ENCODE peak calls at places on chromosome 16, in nine cellular contexts. Q is B cell, E is heart right ventricle, T is 8988T, B is activated T-cell treated with anti-CD3 and anti-CD28 coated beads for 4 hours, S is AG10803, N is left ventricle myocardium inferior, L is substantia nigra, Y is NCI-H1436. K is an unnamed sample.

GRCh38 chr16:1428511-1428910 is 2.4 kb upstream of the PERCC1 start:
- DNase-seq in Y (no peak), N (no peak), T (peak), E (no peak), L (no peak), Q (peak), S (no peak), B (no peak), K (no peak)

GRCh38 chr16:4214215-4214621 is 27.7 kb downstream of the SRL start:
- DNase-seq in Q (no peak), L (no peak), Y (no peak), N (no peak), S (peak), E (no peak), T (no peak), B (no peak), K (no peak)

GRCh38 chr16:7086842-7087616 is 245.6 kb upstream of the RBFOX1 start:
- DNase-seq in B (no peak), L (peak), T (no peak), Q (no peak), S (no peak), Y (peak), N (peak), E (peak), K (no peak)

GRCh38 chr16:81436381-81436780 is 8.2 kb upstream of the CMIP start:
- DNase-seq in T (no peak), Y (no peak), B (no peak), L (no peak), S (no peak), E (no peak), N (no peak), Q (no peak), K (no peak)

GRCh38 chr16:23132921-23133532 is 16.2 kb downstream of the USP31 start:
- DNase-seq in L (no peak), Q (no peak), S (peak), T (no peak), B (no peak), Y (no peak), N (peak), E (peak), K (no peak)

GRCh38 chr16:66925322-66925840 is at the start of gene RRAD:
- DNase-seq in N (peak), L (no peak), B (no peak), T (no peak), S (peak), Y (no peak), Q (peak), E (peak), K (no peak)

GRCh38 chr16:79656537-79657115 is 56.1 kb upstream of the MAF start:
- DNase-seq in L (no peak), Q (no peak), T (no peak), Y (peak), N (no peak), B (no peak), S (no peak), E (no peak), K (no peak)

GRCh38 chr16:1979271-1980025 is 1.8 kb downstream of the NOXO1 start:
- DNase-seq in L (no peak), N (no peak), Q (peak), Y (peak), T (no peak), B (no peak), E (no peak), S (no peak), K (no peak)

GRCh38 chr16:84833542-84834402 is 14.0 kb downstream of the CRISPLD2 start:
- DNase-seq in L (no peak), Q (no peak), Y (no peak), T (no peak), S (no peak), B (no peak), N (no peak), E (no peak), K (no peak)

GRCh38 chr16:50697881-50698767 is 4.7 kb downstream of the NOD2 start:
- DNase-seq in E (peak), L (no peak), N (no peak), S (peak), B (no peak), Y (no peak), Q (peak), T (no peak), K (no peak)

GRCh38 chr16:86555763-86556130 is 712 bp upstream of the MTHFSD start:
- DNase-seq in B (no peak), L (no peak), E (no peak), Y (no peak), Q (no peak), S (no peak), T (no peak), N (no peak), K (no peak)

GRCh38 chr16:705748-706188 is at the start of gene FBXL16:
- DNase-seq in E (no peak), T (peak), L (no peak), Q (no peak), B (no peak), Y (peak), N (no peak), S (no peak), K (no peak)

GRCh38 chr16:85330694-85331188 is 218.5 kb upstream of the CIBAR2 start:
- DNase-seq in T (peak), N (no peak), E (no peak), Q (peak), B (no peak), L (no peak), Y (peak), S (peak), K (no peak)

GRCh38 chr16:85531516-85531915 is 81.6 kb upstream of the GSE1 start:
- DNase-seq in N (no peak), Q (no peak), S (no peak), E (peak), T (no peak), B (no peak), L (no peak), Y (no peak), K (no peak)

GRCh38 chr16:2842340-2843000 is 12.4 kb downstream of the ZG16B start:
- DNase-seq in S (no peak), L (peak), E (peak), T (peak), B (peak), Q (no peak), Y (no peak), N (peak), K (no peak)

GRCh38 chr16:10923146-10923649 is 19.1 kb downstream of the DEXI start:
- DNase-seq in L (no peak), Y (no peak), B (no peak), E (no peak), S (no peak), N (no peak), T (no peak), Q (no peak), K (no peak)

GRCh38 chr16:27462846-27463682 is 61.1 kb downstream of the IL21R start:
- DNase-seq in Q (no peak), T (no peak), B (no peak), Y (no peak), L (no peak), N (no peak), E (no peak), S (no peak), K (no peak)

GRCh38 chr16:27301236-27301861 is 12.4 kb upstream of the IL4R start:
- DNase-seq in B (no peak), E (no peak), S (no peak), Q (no peak), N (no peak), T (no peak), Y (no peak), L (no peak), K (no peak)

GRCh38 chr16:1741553-1742165 is 29.7 kb downstream of the NME3 start:
- DNase-seq in Q (no peak), Y (no peak), L (no peak), T (no peak), S (no peak), E (no peak), N (no peak), B (no peak), K (no peak)

GRCh38 chr16:89467382-89467781 is 23.0 kb downstream of the ANKRD11 start:
- DNase-seq in Y (no peak), Q (no peak), E (no peak), L (no peak), N (no peak), B (no peak), S (no peak), T (no peak), K (no peak)

GRCh38 chr16:84461029-84461415 is 43.4 kb downstream of the MEAK7 start:
- DNase-seq in Q (no peak), Y (no peak), T (no peak), E (no peak), S (no peak), N (no peak), L (no peak), B (no peak), K (peak)

GRCh38 chr16:69316595-69317034 is 5.5 kb downstream of the VPS4A start:
- DNase-seq in Y (no peak), E (no peak), T (no peak), N (no peak), S (no peak), Q (no peak), B (no peak), L (no peak), K (no peak)

GRCh38 chr16:8679156-8679555 is 4.7 kb downstream of the ABAT start:
- DNase-seq in Q (no peak), S (no peak), B (no peak), T (no peak), L (no peak), Y (no peak), E (no peak), N (no peak), K (no peak)

GRCh38 chr16:69404275-69404805 is 18.5 kb upstream of the TERF2 start:
- DNase-seq in B (no peak), Q (no peak), Y (no peak), L (peak), E (peak), N (no peak), T (no peak), S (peak), K (no peak)

GRCh38 chr16:74724820-74725549 is 24.3 kb upstream of the MLKL start:
- DNase-seq in L (peak), N (no peak), S (no peak), B (no peak), Q (no peak), Y (no peak), T (no peak), E (no peak), K (no peak)

GRCh38 chr16:77833906-77834599 is 45.7 kb downstream of the VAT1L start:
- DNase-seq in T (peak), Q (no peak), Y (no peak), B (no peak), S (peak), N (no peak), E (no peak), L (no peak), K (no peak)

GRCh38 chr16:67537636-67538591 is 9.3 kb downstream of the RIPOR1 start:
- DNase-seq in T (peak), Y (no peak), Q (peak), B (peak), E (peak), L (peak), S (no peak), N (peak), K (no peak)

GRCh38 chr16:54649846-54650245 is 280.8 kb upstream of the IRX5 start:
- DNase-seq in B (no peak), Q (no peak), S (no peak), T (no peak), E (no peak), Y (no peak), N (no peak), L (no peak), K (no peak)

GRCh38 chr16:61957075-61957474 is 79.2 kb downstream of the CDH8 start:
- DNase-seq in S (no peak), Y (no peak), E (no peak), N (no peak), B (no peak), L (no peak), Q (no peak), T (no peak), K (no peak)

K was measured in omental fat pad.